ENCODE peak calls at places on chromosomes 12 and 14, in ten cellular contexts. Z is IMR-90; O is caudate nucleus; Y is neural progenitor cell; I is colonic mucosa; A is MM.1S; M is effector memory CD4-positive, alpha-beta T cell; T is cardiac muscle cell; U is A549; D is DND-41. P is an unnamed sample.

GRCh38 chr14:50362791-50363733 is 33.6 kb downstream of the CDKL1 start:
- DNase-seq in Z (peak), O (no peak), Y (no peak), I (no peak), A (peak), M (no peak), T (peak), U (no peak), D (peak), P (no peak)

GRCh38 chr12:102883204-102883799 is 33.7 kb downstream of the PAH start:
- DNase-seq in Z (no peak), O (no peak), Y (peak), I (peak), A (peak), M (no peak), T (peak), U (peak), D (peak), P (peak)

GRCh38 chr12:101759396-101760047 is 20.3 kb upstream of the SYCP3 start:
- DNase-seq in Z (peak), O (no peak), Y (peak), I (no peak), A (peak), M (no peak), T (peak), U (peak), D (no peak), P (no peak)

GRCh38 chr14:67480011-67480410 is 8.5 kb downstream of the TMEM229B start:
- DNase-seq in Z (no peak), O (no peak), Y (no peak), I (no peak), A (no peak), M (no peak), T (no peak), U (no peak), D (no peak), P (no peak)

GRCh38 chr12:81542065-81542464 is 217.1 kb downstream of the PPFIA2 start:
- DNase-seq in Z (no peak), O (no peak), Y (peak), I (no peak), A (no peak), M (no peak), T (no peak), U (no peak), D (no peak), P (no peak)

GRCh38 chr12:130162771-130163460 is 652 bp downstream of the FZD10 start:
- DNase-seq in Z (no peak), O (no peak), Y (no peak), I (no peak), A (no peak), M (no peak), T (peak), U (no peak), D (no peak), P (no peak)

GRCh38 chr12:24307716-24308335 is 358.4 kb upstream of the SOX5 start:
- DNase-seq in Z (no peak), O (no peak), Y (no peak), I (no peak), A (no peak), M (no peak), T (no peak), U (no peak), D (no peak), P (peak)

GRCh38 chr12:105705765-105706164 is 375.3 kb downstream of the C12orf75 start:
- DNase-seq in Z (peak), O (no peak), Y (peak), I (peak), A (peak), M (no peak), T (peak), U (peak), D (peak), P (peak)

GRCh38 chr12:4978737-4979136 is 64.9 kb upstream of the KCNA5 start:
- DNase-seq in Z (no peak), O (no peak), Y (no peak), I (no peak), A (no peak), M (no peak), T (no peak), U (no peak), D (no peak), P (peak)

GRCh38 chr12:34349673-34349961 is 327.3 kb downstream of the ALG10 start:
- DNase-seq in Z (no peak), O (no peak), Y (no peak), I (no peak), A (no peak), M (no peak), T (no peak), U (no peak), D (no peak), P (no peak)

GRCh38 chr14:66152269-66152668 is 333.9 kb upstream of the CCDC196 start:
- DNase-seq in Z (no peak), O (no peak), Y (no peak), I (no peak), A (no peak), M (no peak), T (no peak), U (no peak), D (no peak), P (no peak)

GRCh38 chr14:77459072-77459723 is 1.3 kb downstream of the AHSA1 start:
- DNase-seq in Z (peak), O (no peak), Y (peak), I (peak), A (peak), M (no peak), T (peak), U (peak), D (peak), P (peak)

GRCh38 chr14:101586531-101587402 is 25.5 kb downstream of the DIO3 start:
- DNase-seq in Z (no peak), O (no peak), Y (no peak), I (no peak), A (no peak), M (no peak), T (no peak), U (no peak), D (no peak), P (no peak)

GRCh38 chr12:29990971-29991370 is 207.2 kb upstream of the TMTC1 start:
- DNase-seq in Z (peak), O (no peak), Y (no peak), I (no peak), A (no peak), M (no peak), T (no peak), U (no peak), D (no peak), P (no peak)

GRCh38 chr14:93824518-93825234 is 36.4 kb upstream of the PRIMA1 start:
- DNase-seq in Z (no peak), O (no peak), Y (no peak), I (no peak), A (no peak), M (no peak), T (no peak), U (no peak), D (no peak), P (no peak)

GRCh38 chr12:122067966-122068365 is 10.6 kb upstream of the MLXIP start:
- DNase-seq in Z (peak), O (no peak), Y (no peak), I (no peak), A (peak), M (no peak), T (peak), U (no peak), D (peak), P (peak)

GRCh38 chr14:47442206-47442605 is 233.2 kb downstream of the MDGA2 start:
- DNase-seq in Z (no peak), O (no peak), Y (peak), I (no peak), A (no peak), M (no peak), T (peak), U (peak), D (no peak), P (no peak)

GRCh38 chr12:26868505-26869494 is 35.8 kb upstream of the ITPR2 start:
- DNase-seq in Z (no peak), O (no peak), Y (no peak), I (no peak), A (no peak), M (no peak), T (no peak), U (no peak), D (no peak), P (no peak)

GRCh38 chr12:20883288-20883687 is 72.8 kb downstream of the SLCO1B3 start:
- DNase-seq in Z (no peak), O (no peak), Y (no peak), I (peak), A (no peak), M (no peak), T (peak), U (peak), D (no peak), P (no peak)

GRCh38 chr14:71266994-71267636 is 359.9 kb downstream of the PCNX1 start:
- DNase-seq in Z (peak), O (no peak), Y (no peak), I (no peak), A (no peak), M (no peak), T (peak), U (no peak), D (no peak), P (no peak)

GRCh38 chr14:21525571-21525970 is 575 bp downstream of the SALL2 start:
- DNase-seq in Z (peak), O (no peak), Y (peak), I (no peak), A (no peak), M (no peak), T (peak), U (no peak), D (peak), P (peak)

GRCh38 chr12:127494961-127495915 is 771.7 kb upstream of the TMEM132C start:
- DNase-seq in Z (no peak), O (no peak), Y (no peak), I (no peak), A (peak), M (no peak), T (no peak), U (no peak), D (no peak), P (no peak)

GRCh38 chr12:128567730-128568129 is 256.0 kb downstream of the SLC15A4 start:
- DNase-seq in Z (no peak), O (no peak), Y (no peak), I (no peak), A (no peak), M (no peak), T (no peak), U (no peak), D (no peak), P (no peak)

GRCh38 chr14:98189521-98189920 is 1082.5 kb downstream of the BCL11B start:
- DNase-seq in Z (no peak), O (no peak), Y (no peak), I (no peak), A (no peak), M (no peak), T (no peak), U (no peak), D (peak), P (no peak)

GRCh38 chr14:52895000-52895399 is 55.9 kb downstream of the FERMT2 start:
- DNase-seq in Z (peak), O (no peak), Y (no peak), I (no peak), A (no peak), M (no peak), T (no peak), U (no peak), D (no peak), P (no peak)

GRCh38 chr12:28253175-28253641 is 63.0 kb downstream of the CCDC91 start:
- DNase-seq in Z (peak), O (no peak), Y (no peak), I (no peak), A (peak), M (no peak), T (no peak), U (no peak), D (no peak), P (no peak)

GRCh38 chr12:28257411-28257810 is 67.2 kb downstream of the CCDC91 start:
- DNase-seq in Z (no peak), O (no peak), Y (no peak), I (no peak), A (no peak), M (no peak), T (no peak), U (no peak), D (no peak), P (no peak)

GRCh38 chr12:28258998-28259397 is 68.7 kb downstream of the CCDC91 start:
- DNase-seq in Z (peak), O (no peak), Y (no peak), I (no peak), A (no peak), M (no peak), T (no peak), U (no peak), D (no peak), P (no peak)
- H3K27ac ChIP-seq in Z (no peak), O (no peak), Y (no peak), I (no peak), A (no peak), M (no peak), T (no peak), U (no peak), D (no peak), P (no peak)

DNA sequence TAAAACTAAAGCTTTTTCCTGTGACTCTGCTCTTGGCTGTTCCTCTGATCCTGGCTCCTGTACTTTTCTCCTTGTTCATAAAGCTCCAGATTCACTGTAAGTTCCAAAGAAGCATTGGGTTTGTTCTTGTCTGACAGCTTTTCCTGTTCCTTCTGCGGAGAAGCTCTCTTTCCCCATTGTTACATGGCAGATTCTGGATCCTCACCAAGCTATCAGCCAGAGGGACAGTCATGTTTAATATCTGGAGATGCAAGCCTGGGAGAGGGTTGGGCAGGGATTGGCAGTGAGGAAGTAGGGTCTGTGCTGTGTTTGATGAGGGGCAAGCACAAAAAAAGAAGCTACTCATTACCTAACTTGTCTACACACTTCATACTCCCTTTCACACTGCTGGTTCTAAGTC is 107.9 kb downstream of the AKAP6 start:
- DNase-seq in Z (no peak), O (no peak), Y (no peak), I (no peak), A (no peak), M (no peak), T (no peak), U (no peak), D (no peak), P (no peak)
- H3K27ac ChIP-seq in Z (no peak), O (peak), Y (no peak), I (no peak), A (no peak), M (no peak), T (no peak), U (no peak), D (no peak), P (no peak)

DNA sequence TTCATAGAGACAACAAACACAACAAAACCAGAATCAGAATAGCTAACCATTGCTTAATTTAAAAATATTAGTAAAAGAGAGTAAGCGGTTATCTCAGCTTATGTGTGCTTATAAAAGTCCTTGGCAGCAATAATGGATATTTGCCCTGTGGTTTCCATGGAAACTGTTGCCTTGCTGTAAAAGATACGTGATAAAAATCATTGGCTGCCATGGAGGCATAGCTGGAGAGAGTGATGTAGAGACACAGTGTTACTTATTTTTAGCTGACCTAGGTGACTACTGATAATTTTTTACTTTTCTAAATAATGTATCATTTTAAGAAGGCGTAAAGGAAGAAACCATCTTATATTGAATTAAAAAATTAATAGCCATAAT is 92.9 kb downstream of the ERC1 start:
- DNase-seq in Z (peak), O (no peak), Y (no peak), I (no peak), A (no peak), M (no peak), T (peak), U (peak), D (no peak), P (no peak)
- H3K27ac ChIP-seq in Z (no peak), O (peak), Y (peak), I (no peak), A (no peak), M (no peak), T (peak), U (no peak), D (no peak), P (no peak)

GRCh38 chr14:88628452-88628851 is 65.6 kb downstream of the ZC3H14 start:
- DNase-seq in Z (no peak), O (no peak), Y (no peak), I (no peak), A (no peak), M (no peak), T (no peak), U (no peak), D (no peak), P (no peak)

GRCh38 chr14:88628033-88628432 is 65.2 kb downstream of the ZC3H14 start:
- DNase-seq in Z (no peak), O (no peak), Y (no peak), I (no peak), A (no peak), M (no peak), T (no peak), U (no peak), D (no peak), P (no peak)

GRCh38 chr14:88631091-88631490 is 68.3 kb downstream of the ZC3H14 start:
- DNase-seq in Z (no peak), O (no peak), Y (no peak), I (no peak), A (no peak), M (no peak), T (no peak), U (no peak), D (no peak), P (no peak)

GRCh38 chr14:88632512-88632911 is 69.7 kb downstream of the ZC3H14 start:
- DNase-seq in Z (no peak), O (no peak), Y (no peak), I (no peak), A (no peak), M (no peak), T (no peak), U (no peak), D (no peak), P (no peak)

DNA sequence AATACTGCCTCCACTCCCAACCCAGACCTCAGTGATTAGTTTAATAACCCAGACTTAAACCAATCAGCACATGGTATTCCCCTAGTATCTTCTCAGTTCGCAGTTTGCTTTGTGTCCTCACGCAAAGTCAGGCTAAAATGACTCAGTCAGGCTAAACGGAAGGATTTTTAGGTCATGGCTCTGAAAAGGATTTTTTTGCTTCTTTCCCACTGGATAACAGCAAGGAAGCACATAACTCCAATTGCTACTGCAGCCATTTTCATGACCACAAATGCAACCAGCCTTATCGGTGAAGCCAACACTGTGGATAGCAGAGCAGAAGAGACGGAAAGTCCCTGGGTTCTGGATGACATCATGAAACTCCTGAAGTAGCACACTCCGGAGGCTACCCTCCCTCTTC is 67.7 kb downstream of the ZC3H14 start:
- DNase-seq in Z (peak), O (no peak), Y (no peak), I (no peak), A (no peak), M (no peak), T (peak), U (peak), D (no peak), P (no peak)
- H3K27ac ChIP-seq in Z (no peak), O (no peak), Y (no peak), I (no peak), A (no peak), M (no peak), T (no peak), U (no peak), D (no peak), P (no peak)

GRCh38 chr14:23544511-23545447 is 6.8 kb downstream of the ZFHX2 start:
- DNase-seq in Z (no peak), O (no peak), Y (peak), I (peak), A (no peak), M (no peak), T (peak), U (no peak), D (no peak), P (no peak)
- H3K27ac ChIP-seq in Z (no peak), O (peak), Y (no peak), I (no peak), A (no peak), M (no peak), T (no peak), U (no peak), D (no peak), P (no peak)

GRCh38 chr12:104216461-104217058 is 981 bp downstream of the TXNRD1 start:
- DNase-seq in Z (no peak), O (no peak), Y (no peak), I (no peak), A (no peak), M (no peak), T (no peak), U (peak), D (no peak), P (no peak)
- H3K27ac ChIP-seq in Z (peak), O (no peak), Y (no peak), I (no peak), A (no peak), M (no peak), T (no peak), U (peak), D (no peak), P (no peak)

GRCh38 chr14:75280831-75281690 is 2.4 kb downstream of the FOS start:
- DNase-seq in Z (peak), O (no peak), Y (no peak), I (no peak), A (no peak), M (peak), T (peak), U (peak), D (no peak), P (no peak)
- H3K27ac ChIP-seq in Z (no peak), O (peak), Y (no peak), I (peak), A (no peak), M (no peak), T (no peak), U (no peak), D (no peak), P (no peak)

DNA sequence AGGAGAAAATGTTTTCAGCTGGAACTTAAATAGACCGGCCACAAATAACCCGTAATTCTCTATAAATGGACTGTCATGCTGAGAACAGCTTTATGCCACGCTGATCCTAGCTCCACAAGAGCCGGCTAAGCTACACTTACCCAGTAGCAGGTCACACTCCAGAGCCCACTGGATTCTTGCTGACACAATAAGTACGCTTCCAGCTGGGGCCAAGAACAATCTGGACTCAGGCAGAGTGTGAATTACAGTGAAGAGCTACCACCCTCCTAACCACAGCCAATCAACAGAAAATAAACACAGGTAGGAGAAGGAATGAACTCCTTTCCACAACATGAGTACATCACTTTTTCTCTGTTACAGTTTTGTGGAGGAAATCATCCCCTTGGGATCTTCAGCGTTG is 531.3 kb downstream of the GALC start:
- DNase-seq in Z (no peak), O (no peak), Y (peak), I (no peak), A (no peak), M (no peak), T (no peak), U (no peak), D (no peak), P (peak)
- H3K27ac ChIP-seq in Z (no peak), O (no peak), Y (no peak), I (no peak), A (no peak), M (no peak), T (no peak), U (no peak), D (no peak), P (no peak)